ENCODE peak calls at places on chromosomes 12 and 14, in seven cellular contexts. S, B, H, Y, L, W and D are unnamed samples.

GRCh38 chr12:7169951-7170350 is 19.5 kb upstream of the PEX5 start:
- DNase-seq in Y (no peak), H (no peak), L (no peak), S (no peak), W (no peak), B (no peak), D (no peak)

GRCh38 chr12:6899837-6900519 is 4.6 kb upstream of the LRRC23 start:
- DNase-seq in W (peak), B (no peak), H (peak), S (no peak), Y (no peak), L (peak), D (no peak)

GRCh38 chr12:75646329-75646940 is 135.0 kb upstream of the KRR1 start:
- DNase-seq in H (peak), S (no peak), B (no peak), Y (no peak), W (no peak), L (no peak), D (no peak)

GRCh38 chr12:125586441-125586840 is 521.2 kb downstream of the AACS start:
- DNase-seq in B (no peak), W (no peak), H (no peak), L (no peak), Y (no peak), S (no peak), D (no peak)

GRCh38 chr14:65949711-65950516 is 536.3 kb upstream of the CCDC196 start:
- DNase-seq in W (peak), B (no peak), Y (no peak), S (peak), H (peak), L (no peak), D (no peak)

GRCh38 chr14:89911018-89911919 is 43.3 kb downstream of the EFCAB11 start:
- DNase-seq in Y (no peak), H (peak), L (no peak), B (no peak), S (no peak), W (no peak), D (no peak)

GRCh38 chr12:12890492-12890814 is 909 bp upstream of the GPRC5A start:
- DNase-seq in S (no peak), B (no peak), Y (no peak), L (no peak), W (no peak), H (no peak), D (no peak)

GRCh38 chr12:117985182-117985581 is 16.4 kb upstream of the KSR2 start:
- DNase-seq in W (no peak), B (no peak), Y (no peak), L (no peak), S (no peak), H (peak), D (no peak)

GRCh38 chr14:70213721-70214282 is 25.1 kb upstream of the SLC8A3 start:
- DNase-seq in Y (no peak), S (no peak), H (peak), L (no peak), B (no peak), W (no peak), D (no peak)